ENCODE peak calls at places on chromosomes 7 and 10, in six cellular contexts. J is GM23338, B is HFF-Myc, D is AG10803, Q is GM12865, P is AG09309. V is an unnamed sample.

GRCh38 chr10:93346712-93347111 is 135.4 kb downstream of the MYOF start:
- DNase-seq in J (peak), D (peak), P (no peak), B (peak), Q (peak), V (peak)

GRCh38 chr10:20271490-20271889 is 455.3 kb downstream of the PLXDC2 start:
- DNase-seq in D (no peak), B (no peak), J (peak), P (no peak), Q (no peak), V (no peak)

GRCh38 chr10:109741712-109742111 is 181.6 kb downstream of the XPNPEP1 start:
- DNase-seq in Q (no peak), P (no peak), J (peak), B (no peak), D (no peak), V (no peak)

GRCh38 chr7:131276190-131276589 is 51.5 kb upstream of the MKLN1 start:
- DNase-seq in J (no peak), D (no peak), P (no peak), Q (no peak), B (no peak), V (no peak)

GRCh38 chr7:132161231-132161915 is 414.9 kb downstream of the PLXNA4 start:
- DNase-seq in P (no peak), D (peak), Q (no peak), B (no peak), J (no peak), V (peak)

GRCh38 chr10:70381491-70382421 is 669 bp downstream of the LRRC20 start:
- DNase-seq in Q (peak), B (no peak), P (no peak), D (no peak), J (peak), V (peak)

GRCh38 chr7:158061031-158061630 is 526.5 kb downstream of the PTPRN2 start:
- DNase-seq in D (no peak), Q (no peak), P (no peak), J (no peak), B (no peak), V (no peak)

GRCh38 chr7:128830231-128831177 is at the start of gene FLNC:
- DNase-seq in D (peak), B (no peak), Q (no peak), P (no peak), J (peak), V (peak)

GRCh38 chr10:44696496-44696895 is 214.6 kb upstream of the TMEM72 start:
- DNase-seq in J (no peak), D (peak), B (peak), Q (no peak), P (peak), V (no peak)

GRCh38 chr10:127978481-127978880 is 71.6 kb downstream of the PTPRE start:
- DNase-seq in J (no peak), B (no peak), Q (no peak), P (no peak), D (no peak), V (no peak)

GRCh38 chr7:99553039-99553438 is 1.1 kb upstream of the FAM200A start:
- DNase-seq in D (no peak), P (no peak), J (no peak), Q (no peak), B (no peak), V (no peak)
- TF ChIP-seq CTCF in D (no peak), P (no peak), J (no peak), Q (no peak), B (no peak), V (no peak)

DNA sequence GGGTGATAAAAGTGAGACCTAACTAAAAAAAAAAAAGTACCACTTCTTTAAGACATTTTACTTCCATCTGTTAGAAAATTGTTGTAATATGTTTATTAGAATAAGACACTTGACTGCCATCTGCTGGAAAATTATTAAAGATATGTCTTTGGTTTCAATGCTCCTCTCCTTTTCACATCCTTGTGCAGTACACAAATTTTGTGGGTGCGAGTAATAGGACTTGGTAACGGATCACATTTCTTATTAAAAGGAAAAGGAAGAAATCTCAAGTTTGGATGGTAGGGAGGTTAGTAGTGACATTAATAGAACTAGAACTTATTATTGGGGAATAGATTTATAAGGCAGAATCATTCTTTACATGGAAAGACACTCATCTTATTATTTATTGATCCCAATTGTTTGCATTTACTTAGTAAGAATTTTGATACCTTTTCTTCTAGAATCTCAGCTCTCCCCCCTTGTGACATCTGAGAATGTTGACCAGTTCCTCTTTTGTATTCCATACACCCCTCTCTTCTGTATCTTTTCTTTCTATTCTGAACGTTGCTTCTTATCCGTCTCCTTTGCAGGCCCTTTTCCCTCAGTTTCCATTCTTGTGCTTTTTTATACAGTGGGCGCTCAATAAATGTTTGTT is 43.0 kb upstream of the RPA3 start:
- DNase-seq in J (no peak), B (peak), D (peak), P (no peak), Q (peak), V (peak)
- H3K4me3 ChIP-seq in J (no peak), B (no peak), D (peak), P (no peak), Q (peak), V (peak)

GRCh38 chr10:55989188-55989587 is 371.9 kb downstream of the ZWINT start:
- DNase-seq in Q (no peak), J (no peak), D (no peak), P (no peak), B (no peak), V (no peak)
- TF ChIP-seq CTCF in Q (no peak), J (peak), D (no peak), P (no peak), B (no peak), V (no peak)

GRCh38 chr10:34109481-34109880 is 705.6 kb downstream of the PARD3 start:
- DNase-seq in D (no peak), P (no peak), J (no peak), Q (no peak), B (no peak), V (no peak)

GRCh38 chr10:34111179-34111578 is 703.9 kb downstream of the PARD3 start:
- DNase-seq in B (no peak), P (no peak), Q (no peak), D (no peak), J (no peak), V (no peak)

GRCh38 chr10:34107623-34108516 is 707.2 kb downstream of the PARD3 start:
- DNase-seq in B (no peak), P (no peak), J (no peak), Q (no peak), D (no peak), V (no peak)

GRCh38 chr10:34112431-34112830 is 702.7 kb downstream of the PARD3 start:
- DNase-seq in Q (no peak), B (no peak), D (peak), P (no peak), J (no peak), V (peak)

GRCh38 chr10:34109952-34110702 is 705.0 kb downstream of the PARD3 start:
- DNase-seq in B (no peak), D (peak), P (peak), Q (no peak), J (no peak), V (no peak)
- H3K4me3 ChIP-seq in B (no peak), D (no peak), P (no peak), Q (no peak), J (no peak), V (no peak)

DNA sequence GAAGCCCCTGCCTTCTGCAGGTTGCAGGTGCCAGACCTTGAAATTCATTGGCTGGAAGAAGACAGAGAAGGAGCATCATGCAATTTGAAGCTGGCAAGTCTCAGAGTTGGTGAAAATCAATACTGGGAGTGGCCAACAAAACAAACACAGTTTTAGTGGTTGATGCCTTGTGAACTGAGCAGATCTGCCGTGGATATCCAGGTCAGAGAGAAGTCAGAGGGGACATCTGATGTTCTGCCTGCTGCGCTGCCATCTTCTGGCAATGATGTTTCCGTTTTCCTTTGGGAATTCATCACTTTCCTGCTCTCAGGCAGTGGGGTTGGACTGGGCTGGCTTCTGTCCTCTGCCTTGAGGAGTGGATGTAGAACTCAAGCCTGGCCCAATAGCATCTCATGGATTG is 132.0 kb downstream of the RPS24 start:
- DNase-seq in J (peak), P (no peak), D (no peak), B (no peak), Q (no peak), V (no peak)
- TF ChIP-seq CTCF in J (peak), P (no peak), D (no peak), B (peak), Q (no peak), V (no peak)

GRCh38 chr7:113629244-113629643 is 289.6 kb downstream of the PPP1R3A start:
- DNase-seq in P (no peak), D (no peak), Q (peak), J (no peak), B (no peak), V (peak)
- H3K4me3 ChIP-seq in P (no peak), D (no peak), Q (no peak), J (no peak), B (no peak), V (no peak)